ENCODE peak calls at places on chromosome X, in nine cellular contexts. V is lower lobe of right lung; S is choroid plexus epithelial cell; R is GM06990; I is effector memory CD4-positive, alpha-beta T cell; L is epithelial cell of esophagus; E is Panc1; O is adrenal gland; T is upper lobe of right lung. X is an unnamed sample.

GRCh38 chrX:149877636-149878035 is 3.3 kb upstream of the MAGEA8 start:
- DNase-seq in V (no peak), S (peak), R (no peak), I (no peak), L (peak), E (peak), O (no peak), T (no peak), X (peak)

GRCh38 chrX:46325312-46325877 is 219.8 kb downstream of the ZNF674 start:
- DNase-seq in V (peak), S (peak), R (no peak), I (peak), L (peak), E (no peak), O (peak), T (no peak), X (peak)

GRCh38 chrX:118355225-118355920 is 9.5 kb downstream of the WDR44 start:
- DNase-seq in V (no peak), S (no peak), R (no peak), I (no peak), L (peak), E (no peak), O (no peak), T (no peak), X (no peak)

GRCh38 chrX:40097101-40097491 is 662 bp downstream of the BCOR start:
- DNase-seq in V (no peak), S (no peak), R (no peak), I (no peak), L (no peak), E (no peak), O (no peak), T (peak), X (no peak)

GRCh38 chrX:10482262-10482661 is 138.1 kb downstream of the MID1 start:
- DNase-seq in V (no peak), S (no peak), R (no peak), I (no peak), L (no peak), E (no peak), O (no peak), T (no peak), X (no peak)

GRCh38 chrX:150546711-150547153 is 21.7 kb upstream of the MTM1 start:
- DNase-seq in V (no peak), S (peak), R (no peak), I (peak), L (no peak), E (no peak), O (no peak), T (no peak), X (no peak)

GRCh38 chrX:152821145-152821765 is 9.3 kb downstream of the CETN2 start:
- DNase-seq in V (no peak), S (peak), R (no peak), I (no peak), L (peak), E (no peak), O (peak), T (no peak), X (no peak)

GRCh38 chrX:73828080-73828720 is 265.2 kb downstream of the CHIC1 start:
- DNase-seq in V (no peak), S (no peak), R (no peak), I (no peak), L (no peak), E (no peak), O (no peak), T (no peak), X (no peak)

GRCh38 chrX:39996561-39996960 is 101.2 kb downstream of the BCOR start:
- DNase-seq in V (no peak), S (no peak), R (no peak), I (no peak), L (no peak), E (no peak), O (no peak), T (no peak), X (no peak)

GRCh38 chrX:97609938-97610337 is 726.2 kb downstream of the RPA4 start:
- DNase-seq in V (no peak), S (no peak), R (no peak), I (no peak), L (no peak), E (no peak), O (no peak), T (no peak), X (no peak)

GRCh38 chrX:50707955-50708694 is 105.9 kb downstream of the SHROOM4 start:
- DNase-seq in V (no peak), S (peak), R (no peak), I (no peak), L (no peak), E (no peak), O (no peak), T (no peak), X (no peak)

GRCh38 chrX:290476-291166 is 9.4 kb downstream of the PLCXD1 start:
- DNase-seq in V (peak), S (no peak), R (no peak), I (no peak), L (no peak), E (no peak), O (no peak), T (peak), X (no peak)

GRCh38 chrX:41863343-41864203 is 59.8 kb downstream of the CASK start:
- DNase-seq in V (no peak), S (no peak), R (no peak), I (no peak), L (no peak), E (no peak), O (no peak), T (no peak), X (no peak)

GRCh38 chrX:65451663-65452062 is 82.9 kb downstream of the LAS1L start:
- DNase-seq in V (no peak), S (peak), R (no peak), I (no peak), L (peak), E (peak), O (no peak), T (no peak), X (no peak)

GRCh38 chrX:106341823-106342222 is 173.7 kb downstream of the PWWP3B start:
- DNase-seq in V (no peak), S (no peak), R (no peak), I (no peak), L (no peak), E (no peak), O (no peak), T (no peak), X (no peak)

GRCh38 chrX:40004916-40005289 is 92.9 kb downstream of the BCOR start:
- DNase-seq in V (no peak), S (no peak), R (no peak), I (no peak), L (no peak), E (no peak), O (no peak), T (no peak), X (no peak)

GRCh38 chrX:150869450-150869849 is 29.0 kb downstream of the CD99L2 start:
- DNase-seq in V (peak), S (no peak), R (peak), I (no peak), L (no peak), E (no peak), O (no peak), T (no peak), X (no peak)

GRCh38 chrX:149493567-149494562 is 11.2 kb downstream of the IDS start:
- DNase-seq in V (no peak), S (no peak), R (no peak), I (no peak), L (no peak), E (no peak), O (no peak), T (no peak), X (no peak)

GRCh38 chrX:100424012-100424411 is 13.9 kb upstream of the PCDH19 start:
- DNase-seq in V (no peak), S (peak), R (no peak), I (no peak), L (peak), E (no peak), O (no peak), T (no peak), X (no peak)

GRCh38 chrX:31038585-31039326 is 33.1 kb downstream of the FTHL17 start:
- DNase-seq in V (no peak), S (peak), R (no peak), I (no peak), L (peak), E (no peak), O (peak), T (no peak), X (no peak)

GRCh38 chrX:102580891-102581290 is 18.4 kb upstream of the ARMCX5 start:
- DNase-seq in V (no peak), S (no peak), R (no peak), I (no peak), L (no peak), E (no peak), O (no peak), T (no peak), X (no peak)

GRCh38 chrX:41981481-41982013 is 58.2 kb upstream of the CASK start:
- DNase-seq in V (no peak), S (no peak), R (no peak), I (no peak), L (peak), E (no peak), O (no peak), T (no peak), X (no peak)

GRCh38 chrX:53279296-53280237 is 1.8 kb downstream of the IQSEC2 start:
- DNase-seq in V (no peak), S (no peak), R (no peak), I (no peak), L (no peak), E (no peak), O (no peak), T (no peak), X (no peak)

GRCh38 chrX:67544871-67545771 is 1.3 kb downstream of the AR start:
- DNase-seq in V (peak), S (peak), R (no peak), I (no peak), L (no peak), E (no peak), O (peak), T (peak), X (peak)

GRCh38 chrX:13938766-13939530 is 90.7 kb downstream of the GEMIN8 start:
- DNase-seq in V (no peak), S (no peak), R (no peak), I (no peak), L (peak), E (no peak), O (no peak), T (no peak), X (no peak)

GRCh38 chrX:54182864-54183613 is at the start of gene FAM120C:
- DNase-seq in V (peak), S (peak), R (peak), I (peak), L (peak), E (no peak), O (peak), T (peak), X (peak)

GRCh38 chrX:47864785-47865184 is 28.1 kb downstream of the ZNF81 start:
- DNase-seq in V (no peak), S (peak), R (no peak), I (no peak), L (no peak), E (no peak), O (no peak), T (no peak), X (no peak)

GRCh38 chrX:134810211-134810610 is 151.9 kb upstream of the PLAC1 start:
- DNase-seq in V (no peak), S (no peak), R (no peak), I (no peak), L (no peak), E (no peak), O (no peak), T (no peak), X (no peak)

GRCh38 chrX:48700246-48700645 is 3.7 kb downstream of the SUV39H1 start:
- DNase-seq in V (no peak), S (no peak), R (no peak), I (no peak), L (no peak), E (no peak), O (no peak), T (no peak), X (no peak)

GRCh38 chrX:153523269-153523668 is 5.8 kb downstream of the ATP2B3 start:
- DNase-seq in V (no peak), S (no peak), R (no peak), I (no peak), L (no peak), E (no peak), O (no peak), T (no peak), X (no peak)

GRCh38 chrX:130055103-130055502 is 55.2 kb downstream of the ELF4 start:
- DNase-seq in V (no peak), S (peak), R (no peak), I (no peak), L (no peak), E (no peak), O (no peak), T (no peak), X (no peak)

GRCh38 chrX:104921606-104922205 is 298.8 kb downstream of the TEX13A start:
- DNase-seq in V (peak), S (no peak), R (peak), I (no peak), L (peak), E (no peak), O (peak), T (no peak), X (no peak)

DNA sequence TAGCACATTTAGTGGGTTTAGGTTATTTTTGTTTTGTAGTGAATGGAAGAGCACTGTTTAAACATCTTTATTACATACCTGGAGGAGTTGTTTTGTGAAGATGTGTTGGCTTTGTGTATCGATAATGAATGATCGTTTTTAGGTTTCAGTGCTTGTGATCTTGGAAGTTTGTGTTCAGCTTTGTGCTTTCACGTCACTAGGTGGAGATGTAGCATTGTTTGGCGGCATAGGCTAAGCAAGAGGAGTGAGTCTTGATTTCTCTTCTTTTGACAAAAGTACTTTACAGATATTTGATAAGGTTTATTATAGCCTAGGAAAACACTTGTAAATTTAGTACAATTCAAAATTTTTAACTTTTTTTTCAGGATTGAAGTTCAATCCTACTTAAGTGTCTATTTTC is 50.4 kb downstream of the PDK3 start:
- DNase-seq in V (no peak), S (peak), R (no peak), I (no peak), L (peak), E (no peak), O (no peak), T (no peak), X (no peak)
- H3K4me3 ChIP-seq in V (no peak), S (no peak), R (no peak), I (no peak), L (no peak), E (no peak), O (no peak), T (no peak), X (no peak)

GRCh38 chrX:79367907-79368306 is 773 bp upstream of the ITM2A start:
- DNase-seq in V (no peak), S (no peak), R (no peak), I (no peak), L (no peak), E (no peak), O (no peak), T (no peak), X (no peak)
- H3K4me3 ChIP-seq in V (no peak), S (no peak), R (no peak), I (peak), L (no peak), E (no peak), O (no peak), T (peak), X (no peak)

GRCh38 chrX:154749856-154750255 is 1.0 kb downstream of the GAB3 start:
- DNase-seq in V (no peak), S (peak), R (no peak), I (no peak), L (no peak), E (no peak), O (no peak), T (no peak), X (no peak)

GRCh38 chrX:154751669-154752271 is 893 bp upstream of the GAB3 start:
- DNase-seq in V (no peak), S (no peak), R (no peak), I (no peak), L (no peak), E (no peak), O (no peak), T (no peak), X (no peak)

GRCh38 chrX:154751121-154751668 is 318 bp upstream of the GAB3 start:
- DNase-seq in V (peak), S (no peak), R (peak), I (no peak), L (no peak), E (no peak), O (no peak), T (peak), X (no peak)

GRCh38 chrX:154750301-154751120 is at the start of gene GAB3:
- DNase-seq in V (peak), S (peak), R (peak), I (peak), L (no peak), E (no peak), O (peak), T (peak), X (no peak)

GRCh38 chrX:154748712-154749339 is 2.1 kb downstream of the GAB3 start:
- DNase-seq in V (no peak), S (peak), R (no peak), I (no peak), L (peak), E (no peak), O (peak), T (no peak), X (no peak)
- H3K4me3 ChIP-seq in V (peak), S (peak), R (no peak), I (no peak), L (no peak), E (peak), O (no peak), T (peak), X (no peak)

GRCh38 chrX:126165401-126165720 is 728 bp downstream of the DCAF12L2 start:
- DNase-seq in V (no peak), S (no peak), R (no peak), I (no peak), L (no peak), E (no peak), O (no peak), T (no peak), X (no peak)
- H3K4me3 ChIP-seq in V (no peak), S (no peak), R (no peak), I (no peak), L (no peak), E (no peak), O (no peak), T (no peak), X (peak)

GRCh38 chrX:71454222-71454621 is 78.7 kb upstream of the OGT start:
- DNase-seq in V (no peak), S (peak), R (no peak), I (no peak), L (no peak), E (no peak), O (peak), T (no peak), X (no peak)
- H3K4me3 ChIP-seq in V (no peak), S (no peak), R (no peak), I (no peak), L (no peak), E (no peak), O (no peak), T (no peak), X (no peak)

GRCh38 chrX:119398974-119399771 is at the start of gene SLC25A43:
- DNase-seq in V (peak), S (no peak), R (peak), I (no peak), L (no peak), E (no peak), O (peak), T (peak), X (no peak)
- H3K4me3 ChIP-seq in V (peak), S (peak), R (peak), I (peak), L (peak), E (peak), O (peak), T (peak), X (peak)